ENCODE peak calls at places on chromosomes 16 and 17, in six cellular contexts. Q is adrenal gland; E is upper lobe of right lung; N is germinal center; I is OCI-LY7; W is activated T-helper 1 cell treated with anti-CD3 and anti-CD28 coated beads, Interleukin-2, amount 50 U/mL, for 16 hours. O is an unnamed sample.

GRCh38 chr16:3363793-3364192 is 8.1 kb downstream of the OR2C1 start:
- DNase-seq in Q (no peak), E (no peak), N (no peak), I (peak; percentile 65), W (no peak), O (peak; percentile 50)

GRCh38 chr17:6413073-6413472 is 21.8 kb downstream of the AIPL1 start:
- DNase-seq in Q (no peak), E (no peak), N (peak; percentile 42), I (peak; percentile 59), W (no peak), O (no peak)

GRCh38 chr16:24332178-24332577 is 76.0 kb downstream of the CACNG3 start:
- DNase-seq in Q (no peak), E (no peak), N (no peak), I (no peak), W (no peak), O (no peak)

GRCh38 chr17:2892305-2892971 is 96.2 kb downstream of the RAP1GAP2 start:
- DNase-seq in Q (peak; percentile 44), E (no peak), N (no peak), I (no peak), W (no peak), O (no peak)

GRCh38 chr16:76535-77272 is 1.3 kb upstream of the MPG start:
- DNase-seq in Q (peak; percentile 63), E (peak; percentile 80), N (peak; percentile 38), I (peak; percentile 40), W (no peak), O (no peak)

GRCh38 chr17:73007447-73007846 is 85.0 kb downstream of the SLC39A11 start:
- DNase-seq in Q (no peak), E (no peak), N (no peak), I (no peak), W (no peak), O (no peak)

GRCh38 chr17:17774009-17774881 is 62.5 kb downstream of the SREBF1 start:
- DNase-seq in Q (peak; percentile 59), E (no peak), N (no peak), I (no peak), W (no peak), O (no peak)

GRCh38 chr17:31754239-31754945 is 104.7 kb downstream of the COPRS start:
- DNase-seq in Q (no peak), E (no peak), N (no peak), I (no peak), W (no peak), O (no peak)

GRCh38 chr17:13351046-13351445 is 250.7 kb downstream of the HS3ST3A1 start:
- DNase-seq in Q (no peak), E (no peak), N (no peak), I (no peak), W (no peak), O (no peak)

GRCh38 chr16:28616636-28617035 is 6.8 kb upstream of the SULT1A1 start:
- DNase-seq in Q (no peak), E (no peak), N (no peak), I (no peak), W (no peak), O (no peak)

GRCh38 chr16:66127459-66128362 is 238.8 kb upstream of the CDH5 start:
- DNase-seq in Q (peak; percentile 68), E (no peak), N (no peak), I (no peak), W (no peak), O (no peak)

GRCh38 chr17:48330386-48330785 is 99.6 kb downstream of the SKAP1 start:
- DNase-seq in Q (no peak), E (no peak), N (no peak), I (no peak), W (no peak), O (no peak)

GRCh38 chr17:82230627-82231311 is 1.9 kb downstream of the SLC16A3 start:
- DNase-seq in Q (peak; percentile 80), E (peak; percentile 94), N (peak; percentile 57), I (no peak), W (no peak), O (no peak)

GRCh38 chr16:2147378-2147777 is 1.0 kb upstream of the RAB26 start:
- DNase-seq in Q (no peak), E (no peak), N (no peak), I (no peak), W (no peak), O (no peak)

GRCh38 chr17:50798424-50799344 is 31.4 kb upstream of the ANKRD40CL start:
- DNase-seq in Q (no peak), E (no peak), N (no peak), I (no peak), W (no peak), O (no peak)

GRCh38 chr16:83964684-83965443 is 3.2 kb upstream of the NECAB2 start:
- DNase-seq in Q (no peak), E (no peak), N (no peak), I (no peak), W (no peak), O (no peak)

GRCh38 chr17:62693616-62694415 is 66.3 kb downstream of the MRC2 start:
- DNase-seq in Q (no peak), E (no peak), N (no peak), I (no peak), W (no peak), O (no peak)

GRCh38 chr16:85749686-85750020 is 1.2 kb downstream of the C16orf74 start:
- DNase-seq in Q (no peak), E (no peak), N (no peak), I (no peak), W (no peak), O (no peak)

GRCh38 chr16:25210758-25211157 is 6.0 kb upstream of the AQP8 start:
- DNase-seq in Q (no peak), E (no peak), N (no peak), I (no peak), W (no peak), O (no peak)

GRCh38 chr17:50056961-50057330 is 1.0 kb downstream of the ITGA3 start:
- DNase-seq in Q (peak; percentile 56), E (no peak), N (no peak), I (no peak), W (no peak), O (no peak)

GRCh38 chr16:28984619-28985135 is at the start of gene LAT:
- DNase-seq in Q (no peak), E (peak; percentile 71), N (peak; percentile 21), I (peak; percentile 79), W (peak; percentile 73), O (no peak)

GRCh38 chr17:29645516-29646051 is 22.9 kb upstream of the CORO6 start:
- DNase-seq in Q (peak; percentile 55), E (peak; percentile 73), N (no peak), I (no peak), W (no peak), O (no peak)

GRCh38 chr16:82152641-82153094 is 17.4 kb downstream of the MPHOSPH6 start:
- DNase-seq in Q (peak; percentile 72), E (no peak), N (no peak), I (no peak), W (no peak), O (no peak)

GRCh38 chr17:50681260-50682200 is 26.2 kb downstream of the ANKRD40 start:
- DNase-seq in Q (peak; percentile 77), E (peak; percentile 47), N (no peak), I (no peak), W (no peak), O (peak; percentile 23)

GRCh38 chr16:89610108-89610453 is 3.4 kb upstream of the DPEP1 start:
- DNase-seq in Q (no peak), E (no peak), N (no peak), I (no peak), W (no peak), O (no peak)

GRCh38 chr17:17810374-17811248 is 26.2 kb downstream of the SREBF1 start:
- DNase-seq in Q (peak; percentile 73), E (peak; percentile 67), N (no peak), I (no peak), W (no peak), O (no peak)

GRCh38 chr17:78349831-78350631 is 9.8 kb downstream of the SOCS3 start:
- DNase-seq in Q (no peak), E (no peak), N (no peak), I (no peak), W (no peak), O (no peak)

GRCh38 chr16:67548265-67549126 is 13.8 kb upstream of the CTCF start:
- DNase-seq in Q (no peak), E (peak; percentile 61), N (peak; percentile 81), I (peak; percentile 93), W (no peak), O (no peak)

GRCh38 chr17:16820979-16821543 is 131.0 kb downstream of the CCDC144A start:
- DNase-seq in Q (no peak), E (no peak), N (no peak), I (no peak), W (no peak), O (no peak)

GRCh38 chr17:47013341-47013740 is 34.3 kb upstream of the RPRML start:
- DNase-seq in Q (no peak), E (no peak), N (no peak), I (no peak), W (no peak), O (no peak)

GRCh38 chr16:89547860-89548259 is 12.6 kb upstream of the RPL13 start:
- DNase-seq in Q (no peak), E (no peak), N (no peak), I (no peak), W (no peak), O (no peak)

GRCh38 chr17:62562656-62563055 is 64.8 kb upstream of the MRC2 start:
- DNase-seq in Q (peak; percentile 53), E (no peak), N (no peak), I (no peak), W (no peak), O (no peak)

GRCh38 chr17:5533486-5534315 is 47.3 kb downstream of the MIS12 start:
- DNase-seq in Q (no peak), E (peak; percentile 26), N (no peak), I (no peak), W (no peak), O (no peak)

GRCh38 chr17:77782611-77783010 is 175.9 kb upstream of the TNRC6C start:
- DNase-seq in Q (no peak), E (no peak), N (no peak), I (no peak), W (no peak), O (no peak)

GRCh38 chr17:385195-385835 is 32.7 kb upstream of the RPH3AL start:
- DNase-seq in Q (peak; percentile 55), E (peak; percentile 79), N (peak; percentile 21), I (peak; percentile 20), W (no peak), O (no peak)

GRCh38 chr17:15233971-15234370 is 31.2 kb downstream of the PMP22 start:
- DNase-seq in Q (no peak), E (no peak), N (no peak), I (no peak), W (no peak), O (no peak)

GRCh38 chr17:65664296-65664695 is 102.8 kb upstream of the AXIN2 start:
- DNase-seq in Q (no peak), E (no peak), N (no peak), I (no peak), W (no peak), O (no peak)

GRCh38 chr17:62974788-62975586 is 9.0 kb downstream of the TANC2 start:
- DNase-seq in Q (no peak), E (no peak), N (no peak), I (no peak), W (no peak), O (no peak)

GRCh38 chr17:19332371-19333131 is 30.0 kb downstream of the B9D1 start:
- DNase-seq in Q (no peak), E (peak; percentile 56), N (no peak), I (no peak), W (no peak), O (no peak)

O was measured in NCI-H1930.